ENCODE peak calls at places on chromosome X, in four cellular contexts. B is H1, J is HepG2, O is K562. I is an unnamed sample.

GRCh38 chrX:151396042-151396826 is 772 bp upstream of the VMA21 start:
- DNase-seq in J (peak), B (no peak), O (no peak), I (peak)

GRCh38 chrX:36414056-36414455 is 494.5 kb downstream of the CFAP47 start:
- DNase-seq in B (no peak), J (no peak), O (no peak), I (no peak)

GRCh38 chrX:39859991-39860861 is 237.5 kb downstream of the BCOR start:
- DNase-seq in J (no peak), B (no peak), O (peak), I (peak)

GRCh38 chrX:20244936-20245335 is 21.8 kb downstream of the RPS6KA3 start:
- DNase-seq in J (no peak), B (no peak), O (no peak), I (no peak)

GRCh38 chrX:44043496-44043895 is 70.3 kb upstream of the NDP start:
- DNase-seq in O (no peak), J (no peak), B (no peak), I (no peak)

GRCh38 chrX:20140410-20140809 is 1.2 kb downstream of the EIF1AX start:
- DNase-seq in O (no peak), J (no peak), B (no peak), I (no peak)

GRCh38 chrX:108735087-108735679 is 1.2 kb downstream of the IRS4 start:
- DNase-seq in O (no peak), B (peak), J (no peak), I (no peak)

GRCh38 chrX:149568701-149569296 is 18.5 kb downstream of the MAGEA9B start:
- DNase-seq in J (no peak), B (no peak), O (no peak), I (no peak)

GRCh38 chrX:86845101-86845500 is 672.5 kb upstream of the KLHL4 start:
- DNase-seq in J (no peak), B (no peak), O (no peak), I (no peak)

GRCh38 chrX:120697053-120697452 is 67.2 kb upstream of the C1GALT1C1 start:
- DNase-seq in O (no peak), J (no peak), B (no peak), I (peak)

GRCh38 chrX:8189096-8189830 is 18.2 kb upstream of the VCX2 start:
- DNase-seq in J (no peak), B (no peak), O (no peak), I (no peak)

GRCh38 chrX:109966246-109966645 is 36.7 kb upstream of the TMEM164 start:
- DNase-seq in B (no peak), J (no peak), O (no peak), I (no peak)

GRCh38 chrX:128460835-128461234 is 408.6 kb upstream of the ACTRT1 start:
- DNase-seq in B (no peak), O (no peak), J (no peak), I (no peak)

GRCh38 chrX:100819534-100819836 is 706 bp upstream of the CSTF2 start:
- DNase-seq in B (no peak), J (no peak), O (no peak), I (no peak)

GRCh38 chrX:13794417-13794816 is 22.5 kb downstream of the GPM6B start:
- DNase-seq in O (no peak), B (no peak), J (no peak), I (no peak)

GRCh38 chrX:13791145-13791544 is 25.7 kb downstream of the GPM6B start:
- DNase-seq in J (no peak), B (no peak), O (no peak), I (no peak)

GRCh38 chrX:13793897-13794296 is 23.0 kb downstream of the GPM6B start:
- DNase-seq in J (no peak), O (no peak), B (no peak), I (peak)

GRCh38 chrX:13790206-13791131 is 26.4 kb downstream of the GPM6B start:
- DNase-seq in J (no peak), O (no peak), B (no peak), I (no peak)

DNA sequence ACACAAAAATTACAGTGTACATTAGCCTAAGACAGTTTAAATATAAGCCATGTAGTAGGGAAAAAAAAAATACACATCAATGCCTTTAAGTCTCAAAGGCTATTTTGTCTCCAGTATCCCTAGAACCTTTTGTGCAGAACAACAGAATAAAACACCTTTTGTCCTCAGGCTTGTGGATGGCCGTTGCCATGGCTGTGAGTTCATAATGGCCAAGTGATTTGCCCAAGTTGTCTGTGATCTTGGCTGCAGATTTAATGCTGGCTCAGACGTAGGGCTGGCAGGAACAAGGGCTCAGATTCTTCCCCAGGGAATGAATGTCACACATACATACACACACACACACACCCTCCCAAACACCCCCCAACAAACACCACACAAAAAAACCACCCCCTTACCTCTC is 25.3 kb downstream of the GPM6B start:
- DNase-seq in O (no peak), B (no peak), J (no peak), I (no peak)
- TF ChIP-seq SP1 in O (no peak), B (no peak), J (no peak), I (no peak)

GRCh38 chrX:285076-285677 is 4.0 kb downstream of the PLCXD1 start:
- DNase-seq in J (no peak), O (no peak), B (no peak), I (no peak)

GRCh38 chrX:291411-291901 is 10.3 kb downstream of the PLCXD1 start:
- DNase-seq in B (no peak), O (no peak), J (no peak), I (no peak)

GRCh38 chrX:290476-291166 is 9.4 kb downstream of the PLCXD1 start:
- DNase-seq in O (no peak), B (no peak), J (no peak), I (no peak)

GRCh38 chrX:287670-288069 is 6.5 kb downstream of the PLCXD1 start:
- DNase-seq in J (no peak), O (no peak), B (no peak), I (no peak)

GRCh38 chrX:288561-288991 is 7.4 kb downstream of the PLCXD1 start:
- DNase-seq in O (no peak), B (no peak), J (no peak), I (no peak)
- TF ChIP-seq HDAC2 in O (no peak), B (no peak), J (no peak), I (no peak)

DNA sequence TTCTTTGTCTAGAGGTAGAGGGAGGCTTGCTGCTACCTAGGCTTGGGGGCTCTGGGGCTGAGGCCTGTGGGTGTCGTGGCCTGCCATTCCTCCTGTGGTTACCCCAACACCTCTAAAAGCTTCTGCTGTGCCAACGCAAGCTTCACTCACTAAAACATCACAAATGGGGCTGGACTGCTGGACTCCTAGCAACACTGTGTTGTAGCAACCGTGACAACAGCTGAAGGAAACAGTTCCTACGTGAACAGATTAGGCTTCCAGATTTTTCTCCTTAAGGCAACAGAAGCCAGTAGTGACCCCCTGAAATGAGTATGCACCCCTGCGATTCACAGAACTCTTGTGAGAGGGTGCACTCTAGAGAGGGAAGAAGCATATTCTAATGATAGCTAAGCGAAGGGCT is 138.3 kb upstream of the TEX13D start:
- DNase-seq in J (no peak), O (no peak), B (no peak), I (no peak)
- TF ChIP-seq SP1 in J (no peak), O (no peak), B (no peak), I (no peak)

GRCh38 chrX:319579-320125 is 1.1 kb upstream of the GTPBP6 start:
- DNase-seq in J (no peak), B (no peak), O (no peak), I (no peak)

GRCh38 chrX:318068-318738 is 393 bp downstream of the GTPBP6 start:
- DNase-seq in J (peak), O (peak), B (peak), I (peak)

GRCh38 chrX:318739-319578 is at the start of gene GTPBP6:
- DNase-seq in B (peak), J (peak), O (peak), I (peak)

GRCh38 chrX:316351-317325 is 2.0 kb downstream of the GTPBP6 start:
- DNase-seq in J (no peak), O (no peak), B (no peak), I (no peak)

GRCh38 chrX:317424-318067 is 1.1 kb downstream of the GTPBP6 start:
- DNase-seq in B (no peak), O (peak), J (no peak), I (no peak)
- TF ChIP-seq HDAC2 in B (no peak), O (no peak), J (no peak), I (no peak)